ENCODE peak calls at places on chromosomes 13 and 19, in six cellular contexts. One of them, this sample, is unnamed.

GRCh38 chr19:4447327-4448146 is 10.1 kb downstream of the UBXN6 start:
- DNase-seq in stimulated activated CD8-positive, alpha-beta memory T cell treated with anti-CD3 and anti-CD28 coated beads, Interleukin-15, amount 100 ng/mL, for 4 hours: no peak
- DNase-seq in NCI-H187: no peak
- DNase-seq in A673: no peak
- DNase-seq in NAMALWA: no peak
- DNase-seq in nephron progenitor cell: no peak
- DNase-seq in this sample: no peak

GRCh38 chr13:48151343-48151742 is 56.4 kb upstream of the MED4 start:
- DNase-seq in stimulated activated CD8-positive, alpha-beta memory T cell treated with anti-CD3 and anti-CD28 coated beads, Interleukin-15, amount 100 ng/mL, for 4 hours: no peak
- DNase-seq in NCI-H187: no peak
- DNase-seq in A673: no peak
- DNase-seq in NAMALWA: peak
- DNase-seq in nephron progenitor cell: no peak
- DNase-seq in this sample: peak

GRCh38 chr13:78160793-78161192 is 242.2 kb upstream of the EDNRB start:
- DNase-seq in stimulated activated CD8-positive, alpha-beta memory T cell treated with anti-CD3 and anti-CD28 coated beads, Interleukin-15, amount 100 ng/mL, for 4 hours: no peak
- DNase-seq in NCI-H187: peak
- DNase-seq in A673: no peak
- DNase-seq in NAMALWA: peak
- DNase-seq in nephron progenitor cell: no peak
- DNase-seq in this sample: peak

GRCh38 chr19:55683449-55684261 is 8.6 kb downstream of the EPN1 start:
- DNase-seq in stimulated activated CD8-positive, alpha-beta memory T cell treated with anti-CD3 and anti-CD28 coated beads, Interleukin-15, amount 100 ng/mL, for 4 hours: no peak
- DNase-seq in NCI-H187: no peak
- DNase-seq in A673: no peak
- DNase-seq in NAMALWA: no peak
- DNase-seq in nephron progenitor cell: no peak
- DNase-seq in this sample: no peak

GRCh38 chr13:21130116-21130515 is 46.2 kb downstream of the SKA3 start:
- DNase-seq in stimulated activated CD8-positive, alpha-beta memory T cell treated with anti-CD3 and anti-CD28 coated beads, Interleukin-15, amount 100 ng/mL, for 4 hours: no peak
- DNase-seq in NCI-H187: no peak
- DNase-seq in A673: no peak
- DNase-seq in NAMALWA: no peak
- DNase-seq in nephron progenitor cell: no peak
- DNase-seq in this sample: no peak

GRCh38 chr13:113548778-113549621 is 35.6 kb upstream of the TFDP1 start:
- DNase-seq in stimulated activated CD8-positive, alpha-beta memory T cell treated with anti-CD3 and anti-CD28 coated beads, Interleukin-15, amount 100 ng/mL, for 4 hours: no peak
- DNase-seq in NCI-H187: peak
- DNase-seq in A673: no peak
- DNase-seq in NAMALWA: no peak
- DNase-seq in nephron progenitor cell: peak
- DNase-seq in this sample: no peak

GRCh38 chr19:397941-398706 is 10.8 kb downstream of the C2CD4C start:
- DNase-seq in stimulated activated CD8-positive, alpha-beta memory T cell treated with anti-CD3 and anti-CD28 coated beads, Interleukin-15, amount 100 ng/mL, for 4 hours: no peak
- DNase-seq in NCI-H187: no peak
- DNase-seq in A673: no peak
- DNase-seq in NAMALWA: no peak
- DNase-seq in nephron progenitor cell: no peak
- DNase-seq in this sample: no peak

GRCh38 chr19:45591004-45591637 is 6.5 kb upstream of the OPA3 start:
- DNase-seq in stimulated activated CD8-positive, alpha-beta memory T cell treated with anti-CD3 and anti-CD28 coated beads, Interleukin-15, amount 100 ng/mL, for 4 hours: no peak
- DNase-seq in NCI-H187: no peak
- DNase-seq in A673: peak
- DNase-seq in NAMALWA: peak
- DNase-seq in nephron progenitor cell: peak
- DNase-seq in this sample: no peak

GRCh38 chr19:17564783-17565182 is 9.3 kb downstream of the COLGALT1 start:
- DNase-seq in stimulated activated CD8-positive, alpha-beta memory T cell treated with anti-CD3 and anti-CD28 coated beads, Interleukin-15, amount 100 ng/mL, for 4 hours: no peak
- DNase-seq in NCI-H187: no peak
- DNase-seq in A673: no peak
- DNase-seq in NAMALWA: no peak
- DNase-seq in nephron progenitor cell: no peak
- DNase-seq in this sample: no peak

GRCh38 chr13:44403720-44404063 is 30.1 kb downstream of the SERP2 start:
- DNase-seq in stimulated activated CD8-positive, alpha-beta memory T cell treated with anti-CD3 and anti-CD28 coated beads, Interleukin-15, amount 100 ng/mL, for 4 hours: no peak
- DNase-seq in NCI-H187: no peak
- DNase-seq in A673: no peak
- DNase-seq in NAMALWA: no peak
- DNase-seq in nephron progenitor cell: peak
- DNase-seq in this sample: no peak

GRCh38 chr19:16445238-16446107 is 26.3 kb downstream of the EPS15L1 start:
- DNase-seq in stimulated activated CD8-positive, alpha-beta memory T cell treated with anti-CD3 and anti-CD28 coated beads, Interleukin-15, amount 100 ng/mL, for 4 hours: no peak
- DNase-seq in NCI-H187: no peak
- DNase-seq in A673: no peak
- DNase-seq in NAMALWA: peak
- DNase-seq in nephron progenitor cell: no peak
- DNase-seq in this sample: peak

GRCh38 chr13:104140557-104140956 is 1074.3 kb upstream of the SLC10A2 start:
- DNase-seq in stimulated activated CD8-positive, alpha-beta memory T cell treated with anti-CD3 and anti-CD28 coated beads, Interleukin-15, amount 100 ng/mL, for 4 hours: no peak
- DNase-seq in NCI-H187: no peak
- DNase-seq in A673: peak
- DNase-seq in NAMALWA: no peak
- DNase-seq in nephron progenitor cell: no peak
- DNase-seq in this sample: no peak

GRCh38 chr19:43725468-43725867 is 9.6 kb downstream of the IRGC start:
- DNase-seq in stimulated activated CD8-positive, alpha-beta memory T cell treated with anti-CD3 and anti-CD28 coated beads, Interleukin-15, amount 100 ng/mL, for 4 hours: no peak
- DNase-seq in NCI-H187: no peak
- DNase-seq in A673: no peak
- DNase-seq in NAMALWA: no peak
- DNase-seq in nephron progenitor cell: no peak
- DNase-seq in this sample: no peak

GRCh38 chr19:56595548-56595899 is 422 bp downstream of the ZNF71 start:
- DNase-seq in stimulated activated CD8-positive, alpha-beta memory T cell treated with anti-CD3 and anti-CD28 coated beads, Interleukin-15, amount 100 ng/mL, for 4 hours: no peak
- DNase-seq in NCI-H187: no peak
- DNase-seq in A673: no peak
- DNase-seq in NAMALWA: no peak
- DNase-seq in nephron progenitor cell: no peak
- DNase-seq in this sample: no peak

GRCh38 chr13:42894765-42895181 is 97.3 kb downstream of the EPSTI1 start:
- DNase-seq in stimulated activated CD8-positive, alpha-beta memory T cell treated with anti-CD3 and anti-CD28 coated beads, Interleukin-15, amount 100 ng/mL, for 4 hours: no peak
- DNase-seq in NCI-H187: no peak
- DNase-seq in A673: no peak
- DNase-seq in NAMALWA: no peak
- DNase-seq in nephron progenitor cell: no peak
- DNase-seq in this sample: no peak

GRCh38 chr19:51712461-51713081 is 11.2 kb downstream of the HAS1 start:
- DNase-seq in stimulated activated CD8-positive, alpha-beta memory T cell treated with anti-CD3 and anti-CD28 coated beads, Interleukin-15, amount 100 ng/mL, for 4 hours: no peak
- DNase-seq in NCI-H187: no peak
- DNase-seq in A673: peak
- DNase-seq in NAMALWA: peak
- DNase-seq in nephron progenitor cell: no peak
- DNase-seq in this sample: peak